ENCODE peak calls at places on chromosome 1, in five cellular contexts. S, Q, Z, D and P are unnamed samples. For H3K4me1 and H3K27me3, the result is how much of the 10 kb centered on the place peaks cover.

GRCh38 chr1:192986110-192986747 is 72.9 kb downstream of the UCHL5 start:
- DNase-seq in D (no peak), S (peak), Z (no peak), Q (no peak), P (peak)

GRCh38 chr1:178606839-178607238 is 93.9 kb downstream of the TEX35 start:
- DNase-seq in Q (no peak), Z (no peak), S (no peak), D (no peak), P (no peak)

GRCh38 chr1:181263444-181263843 is 174.9 kb downstream of the IER5 start:
- DNase-seq in Q (no peak), S (no peak), Z (no peak), D (no peak), P (peak)

GRCh38 chr1:183433703-183434102 is 15.5 kb upstream of the NMNAT2 start:
- DNase-seq in D (no peak), S (no peak), Z (no peak), Q (no peak), P (no peak)

GRCh38 chr1:20785907-20786309 is 1.2 kb downstream of the HP1BP3 start:
- DNase-seq in S (no peak), Q (no peak), Z (no peak), D (peak), P (peak)

GRCh38 chr1:223642155-223642689 is 23.3 kb downstream of the CAPN8 start:
- DNase-seq in Q (no peak), Z (no peak), S (no peak), D (no peak), P (no peak)

GRCh38 chr1:36166938-36167910 is 11.3 kb downstream of the MAP7D1 start:
- DNase-seq in S (peak), Q (no peak), D (peak), Z (no peak), P (peak)

GRCh38 chr1:99365121-99365520 is 100.8 kb downstream of the PLPPR4 start:
- DNase-seq in S (no peak), Z (no peak), Q (no peak), D (peak), P (no peak)

DNA sequence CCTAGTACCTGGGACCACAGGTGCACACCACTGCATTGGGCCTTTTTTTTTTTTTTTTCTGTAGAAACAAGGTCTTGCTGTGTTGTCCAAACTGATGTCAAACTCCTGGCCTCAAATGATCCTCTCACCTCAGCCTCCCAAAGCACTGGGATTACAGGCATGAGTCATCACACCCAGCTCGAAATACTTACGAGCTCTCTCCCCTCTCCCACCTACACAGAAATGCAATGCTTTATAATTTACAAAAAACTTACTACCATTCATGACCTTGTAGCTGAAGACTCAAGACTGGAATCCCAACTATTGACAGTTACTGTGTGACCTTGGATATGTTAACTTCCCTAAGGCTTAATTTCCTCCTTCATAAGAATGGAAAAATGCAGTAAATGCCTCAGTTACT is 18.7 kb downstream of the FOXJ3 start:
- DNase-seq in Z (no peak), D (no peak), Q (no peak), S (no peak), P (no peak)
- H3K4me1 ChIP-seq in Z (under half), D (under half), Q (under half), S (under half), P (under half)

GRCh38 chr1:64956241-64956640 is 10.1 kb downstream of the JAK1 start:
- DNase-seq in Q (no peak), D (peak), S (no peak), Z (no peak), P (no peak)
- H3K27ac ChIP-seq in Q (no peak), D (no peak), S (no peak), Z (no peak), P (no peak)

GRCh38 chr1:1355376-1355775 is 3.0 kb downstream of the MXRA8 start:
- DNase-seq in Z (no peak), S (peak), D (peak), Q (peak), P (no peak)

GRCh38 chr1:1354271-1355247 is 3.8 kb downstream of the MXRA8 start:
- DNase-seq in Z (no peak), Q (peak), D (no peak), S (no peak), P (no peak)

GRCh38 chr1:1357871-1358432 is 403 bp downstream of the MXRA8 start:
- DNase-seq in Z (peak), Q (no peak), S (peak), D (no peak), P (no peak)

GRCh38 chr1:1356796-1357401 is 1.5 kb downstream of the MXRA8 start:
- DNase-seq in S (no peak), D (no peak), Q (no peak), Z (no peak), P (no peak)

DNA sequence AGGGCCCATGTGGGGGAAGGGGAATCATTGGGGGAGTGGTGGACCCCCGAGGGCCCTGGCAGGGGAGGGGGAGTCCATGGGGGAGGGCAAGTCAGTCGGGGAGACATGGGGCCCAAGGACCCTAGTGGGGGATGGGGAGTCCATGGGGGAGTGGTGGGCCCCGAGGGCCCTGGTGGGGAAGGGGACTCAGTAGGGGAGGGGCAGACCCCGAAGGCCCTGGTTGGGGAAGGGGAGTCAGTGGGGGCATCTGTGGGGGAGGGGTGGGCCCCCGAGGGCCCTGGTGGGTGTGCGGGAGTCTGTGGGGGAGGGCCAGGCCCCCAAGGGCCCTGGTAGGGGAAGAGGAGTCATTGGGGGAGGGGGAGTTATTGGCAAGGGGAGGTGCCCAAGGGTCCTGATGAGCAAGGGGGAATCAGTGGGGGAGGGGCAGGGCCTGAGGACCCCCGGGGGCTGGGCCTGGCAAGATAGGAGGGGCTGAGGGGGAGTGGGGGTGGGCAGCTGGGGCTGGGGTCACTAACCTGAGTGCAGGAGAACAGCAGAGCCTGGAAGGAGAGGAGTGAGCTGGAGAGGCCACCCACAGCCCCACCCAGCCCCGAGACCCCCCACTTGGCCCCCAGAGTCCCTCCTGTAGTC is 2.1 kb downstream of the MXRA8 start:
- DNase-seq in Z (no peak), S (no peak), Q (peak), D (no peak), P (no peak)
- H3K27me3 ChIP-seq in Z (under half), S (under half), Q (under half), D (under half), P (under half)

GRCh38 chr1:186326009-186326408 is 49.0 kb downstream of the TPR start:
- DNase-seq in Q (no peak), S (no peak), Z (no peak), D (no peak), P (no peak)
- H3K4me1 ChIP-seq in Q (under half), S (under half), Z (under half), D (under half), P (under half)